ENCODE peak calls at places on chromosomes 13 and 19, in nine cellular contexts. Y is right atrium auricular region; T is cardiac muscle cell; D is HCT116; S is lower lobe of right lung; H is gastrocnemius medialis; Z is fibroblast of lung; L is CD8-positive, alpha-beta T cell; E is upper lobe of right lung. K is an unnamed sample. For H3K27me3, the result is how much of the 10 kb centered on the place peaks cover.

GRCh38 chr19:44570984-44571684 is 41.7 kb upstream of the CEACAM20 start:
- DNase-seq in Y (peak), T (peak), D (peak), S (no peak), H (peak), Z (peak), L (peak), E (no peak), K (peak)

GRCh38 chr19:30227661-30228112 is 144.5 kb upstream of the ZNF536 start:
- DNase-seq in Y (no peak), T (peak), D (peak), S (peak), H (no peak), Z (peak), L (peak), E (peak), K (peak)

GRCh38 chr13:78712866-78713265 is 53.9 kb upstream of the OBI1 start:
- DNase-seq in Y (no peak), T (no peak), D (no peak), S (no peak), H (no peak), Z (no peak), L (no peak), E (no peak), K (peak)

GRCh38 chr13:95784161-95784880 is 107.4 kb downstream of the DNAJC3 start:
- DNase-seq in Y (no peak), T (no peak), D (no peak), S (no peak), H (no peak), Z (peak), L (no peak), E (no peak), K (no peak)

GRCh38 chr19:49149652-49150105 is 5.5 kb downstream of the HRC start:
- DNase-seq in Y (peak), T (peak), D (peak), S (peak), H (no peak), Z (peak), L (no peak), E (peak), K (peak)

GRCh38 chr13:106814389-106814903 is 246.5 kb upstream of the ARGLU1 start:
- DNase-seq in Y (no peak), T (no peak), D (no peak), S (no peak), H (no peak), Z (no peak), L (no peak), E (no peak), K (no peak)

GRCh38 chr19:15550847-15551182 is 42.5 kb downstream of the CYP4F22 start:
- DNase-seq in Y (no peak), T (no peak), D (no peak), S (no peak), H (no peak), Z (no peak), L (no peak), E (no peak), K (no peak)

GRCh38 chr19:17037184-17037583 is 10.6 kb upstream of the CPAMD8 start:
- DNase-seq in Y (no peak), T (no peak), D (no peak), S (no peak), H (no peak), Z (no peak), L (no peak), E (no peak), K (no peak)

GRCh38 chr19:13092206-13092605 is 10.5 kb downstream of the LYL1 start:
- DNase-seq in Y (no peak), T (no peak), D (no peak), S (no peak), H (no peak), Z (no peak), L (no peak), E (no peak), K (no peak)
- H3K27me3 ChIP-seq in Y (under half), T (half or more), D (under half), S (under half), H (under half), Z (under half), L (under half), E (under half), K (under half)

DNA sequence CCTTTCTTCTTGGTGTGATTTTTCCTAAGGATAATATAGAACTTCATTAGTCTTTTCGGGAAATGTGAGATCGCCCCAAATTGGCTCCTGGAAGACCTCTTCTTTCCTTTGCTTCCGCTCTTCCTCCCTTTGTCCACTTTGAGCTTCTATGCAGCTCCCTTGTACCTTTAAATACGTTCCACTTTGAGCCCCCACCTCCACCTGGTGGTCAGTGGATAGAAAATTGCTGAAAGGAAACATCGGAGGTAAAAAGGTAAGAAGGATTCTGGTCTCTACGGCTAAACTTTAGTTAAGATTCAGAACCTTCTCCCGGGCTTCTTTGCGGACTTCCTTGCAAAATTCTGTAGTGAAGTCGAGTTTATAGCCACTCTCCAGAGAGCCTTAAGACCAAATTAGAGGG is 55.0 kb upstream of the TM9SF2 start:
- DNase-seq in Y (no peak), T (no peak), D (peak), S (no peak), H (no peak), Z (no peak), L (no peak), E (no peak), K (no peak)
- TF ChIP-seq CTCF in Y (no peak), T (no peak), D (no peak), S (no peak), H (no peak), Z (no peak), L (no peak), E (no peak), K (peak)

GRCh38 chr19:35509861-35510625 is 3.4 kb downstream of the DMKN start:
- DNase-seq in Y (peak), T (peak), D (peak), S (peak), H (no peak), Z (peak), L (peak), E (peak), K (peak)

GRCh38 chr19:35511337-35511736 is 2.1 kb downstream of the DMKN start:
- DNase-seq in Y (no peak), T (no peak), D (no peak), S (no peak), H (no peak), Z (no peak), L (no peak), E (no peak), K (no peak)

GRCh38 chr19:35512831-35513230 is 618 bp downstream of the DMKN start:
- DNase-seq in Y (no peak), T (no peak), D (no peak), S (no peak), H (no peak), Z (no peak), L (no peak), E (no peak), K (no peak)

GRCh38 chr19:35509018-35509652 is 4.3 kb downstream of the DMKN start:
- DNase-seq in Y (no peak), T (peak), D (peak), S (peak), H (no peak), Z (no peak), L (peak), E (peak), K (no peak)

DNA sequence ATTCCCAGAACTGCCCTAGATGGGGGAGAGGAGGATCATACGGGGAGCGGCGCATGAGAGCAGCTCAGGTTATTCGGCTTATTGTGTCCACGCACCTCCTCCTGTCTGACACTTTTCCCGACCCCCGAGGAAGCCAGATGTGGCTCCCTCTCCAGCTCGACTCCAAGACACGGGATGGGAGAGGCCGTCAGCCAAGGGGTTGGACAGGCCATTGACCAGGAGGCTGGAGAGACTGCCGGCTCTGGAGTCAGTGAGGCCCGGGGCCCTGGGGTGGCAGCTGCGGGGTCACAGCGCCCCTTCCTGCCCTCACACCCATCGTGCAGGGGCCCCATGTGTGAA is 2.9 kb downstream of the DMKN start:
- DNase-seq in Y (no peak), T (no peak), D (no peak), S (no peak), H (no peak), Z (no peak), L (no peak), E (no peak), K (no peak)
- H3K4me3 ChIP-seq in Y (no peak), T (no peak), D (peak), S (peak), H (no peak), Z (no peak), L (peak), E (peak), K (no peak)

GRCh38 chr19:18596752-18597157 is 8.2 kb downstream of the REX1BD start:
- DNase-seq in Y (peak), T (peak), D (peak), S (peak), H (no peak), Z (no peak), L (no peak), E (peak), K (no peak)

GRCh38 chr19:18594824-18595373 is 6.3 kb downstream of the REX1BD start:
- DNase-seq in Y (no peak), T (no peak), D (no peak), S (no peak), H (no peak), Z (no peak), L (no peak), E (peak), K (no peak)

GRCh38 chr19:18594096-18594823 is 5.7 kb downstream of the REX1BD start:
- DNase-seq in Y (peak), T (peak), D (no peak), S (peak), H (peak), Z (peak), L (peak), E (peak), K (peak)

GRCh38 chr19:18599485-18599884 is 7.1 kb downstream of the CRLF1 start:
- DNase-seq in Y (no peak), T (no peak), D (no peak), S (no peak), H (no peak), Z (no peak), L (no peak), E (no peak), K (no peak)

GRCh38 chr19:18597809-18598660 is 8.6 kb downstream of the CRLF1 start:
- DNase-seq in Y (no peak), T (no peak), D (no peak), S (no peak), H (no peak), Z (no peak), L (no peak), E (no peak), K (peak)
- H3K27me3 ChIP-seq in Y (under half), T (under half), D (under half), S (under half), H (under half), Z (under half), L (under half), E (under half), K (under half)

GRCh38 chr19:35478794-35479193 is 11.5 kb downstream of the KRTDAP start:
- DNase-seq in Y (no peak), T (peak), D (no peak), S (no peak), H (no peak), Z (no peak), L (no peak), E (no peak), K (no peak)

GRCh38 chr19:35474104-35474503 is 16.2 kb downstream of the KRTDAP start:
- DNase-seq in Y (no peak), T (no peak), D (no peak), S (no peak), H (no peak), Z (no peak), L (no peak), E (no peak), K (no peak)

GRCh38 chr19:35471946-35472345 is 18.3 kb downstream of the KRTDAP start:
- DNase-seq in Y (no peak), T (no peak), D (no peak), S (no peak), H (no peak), Z (no peak), L (no peak), E (no peak), K (no peak)

GRCh38 chr19:35479278-35479677 is 11.0 kb downstream of the KRTDAP start:
- DNase-seq in Y (no peak), T (no peak), D (no peak), S (no peak), H (no peak), Z (no peak), L (no peak), E (no peak), K (peak)

DNA sequence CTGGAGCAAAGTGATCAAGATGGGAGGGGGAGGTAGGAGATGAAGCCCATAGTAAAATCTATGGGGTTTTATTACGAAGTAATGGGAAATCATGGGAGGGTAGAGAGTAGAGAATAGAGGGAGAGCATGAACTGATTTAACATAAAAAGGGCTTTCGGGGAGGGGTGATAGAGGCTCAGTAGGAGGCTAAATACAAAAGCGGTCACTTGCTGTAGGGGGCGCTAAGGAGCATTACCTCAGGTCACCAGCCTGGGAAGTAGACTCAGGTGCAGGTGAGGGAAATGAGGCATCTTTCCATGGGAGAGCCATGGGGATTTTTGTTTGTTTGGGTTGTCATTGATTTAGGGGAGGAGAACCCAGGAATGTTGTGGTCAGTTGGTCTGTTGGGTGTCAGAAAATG is 14.1 kb downstream of the KRTDAP start:
- DNase-seq in Y (no peak), T (no peak), D (peak), S (no peak), H (no peak), Z (no peak), L (no peak), E (no peak), K (no peak)
- TF ChIP-seq CTCF in Y (no peak), T (peak), D (no peak), S (no peak), H (no peak), Z (no peak), L (no peak), E (peak), K (peak)

GRCh38 chr19:33227242-33227650 is 1.6 kb upstream of the SLC7A10 start:
- DNase-seq in Y (no peak), T (no peak), D (no peak), S (peak), H (no peak), Z (peak), L (no peak), E (peak), K (no peak)

GRCh38 chr19:33225458-33225925 is at the start of gene SLC7A10:
- DNase-seq in Y (no peak), T (no peak), D (no peak), S (no peak), H (no peak), Z (no peak), L (no peak), E (no peak), K (no peak)

GRCh38 chr19:33227870-33228599 is 2.4 kb upstream of the SLC7A10 start:
- DNase-seq in Y (no peak), T (no peak), D (no peak), S (no peak), H (no peak), Z (no peak), L (no peak), E (no peak), K (no peak)

GRCh38 chr19:33224694-33225457 is 774 bp downstream of the SLC7A10 start:
- DNase-seq in Y (no peak), T (no peak), D (no peak), S (no peak), H (no peak), Z (no peak), L (no peak), E (no peak), K (no peak)

DNA sequence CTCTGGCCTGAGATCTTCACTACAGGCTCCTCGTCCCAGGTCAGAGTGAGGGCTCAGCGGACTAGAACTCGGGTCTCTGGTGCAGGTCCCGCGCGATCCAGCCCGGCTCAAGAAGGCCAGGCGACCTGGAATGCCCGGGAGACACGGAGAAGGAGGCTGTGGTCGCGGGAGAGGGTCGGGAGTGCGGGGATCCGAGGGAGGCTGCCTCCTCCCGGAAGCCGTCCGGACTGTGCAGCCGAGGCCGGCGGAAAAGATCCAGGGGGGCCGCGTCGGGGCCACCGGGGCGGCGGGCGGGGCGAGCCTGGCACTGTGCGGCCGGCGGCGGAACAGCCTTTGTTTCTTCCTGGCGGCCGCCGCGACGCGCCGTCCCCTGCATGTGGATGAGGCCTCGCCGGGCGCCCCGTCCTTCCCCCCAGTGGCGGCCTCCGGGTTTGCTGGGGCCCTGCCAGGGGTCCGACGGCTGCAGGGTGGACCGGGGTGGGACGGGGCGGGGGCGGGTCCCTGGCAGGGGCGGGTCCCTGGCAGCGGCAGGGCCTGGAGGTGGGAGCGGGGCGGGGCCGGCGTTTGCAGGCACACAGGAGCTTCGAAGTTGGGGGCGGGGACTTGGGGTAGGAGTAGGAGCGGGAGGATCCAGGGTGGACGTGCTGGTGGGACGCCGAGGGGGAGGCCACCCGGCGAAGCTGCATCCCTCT is 1.0 kb upstream of the SLC7A10 start:
- DNase-seq in Y (no peak), T (no peak), D (no peak), S (peak), H (no peak), Z (peak), L (no peak), E (peak), K (peak)
- H3K4me3 ChIP-seq in Y (peak), T (no peak), D (peak), S (peak), H (peak), Z (no peak), L (peak), E (peak), K (peak)

GRCh38 chr13:46386426-46386995 is 541 bp downstream of the RUBCNL start:
- DNase-seq in Y (no peak), T (peak), D (no peak), S (no peak), H (no peak), Z (no peak), L (no peak), E (no peak), K (peak)
- H3K27me3 ChIP-seq in Y (under half), T (under half), D (under half), S (under half), H (under half), Z (under half), L (under half), E (under half), K (under half)